ENCODE peak calls at places on chromosomes 4 and X, in four cellular contexts. One of them, this sample, is unnamed.

GRCh38 chr4:129446074-129446473 is 350.1 kb downstream of the C4orf33 start:
- DNase-seq in tibial artery: no peak
- DNase-seq in endothelial cell: no peak
- DNase-seq in lower leg skin: no peak
- DNase-seq in this sample: peak; percentile 46

GRCh38 chr4:113292371-113293042 is 243.1 kb downstream of the ANK2 start:
- DNase-seq in tibial artery: peak; percentile 67
- DNase-seq in endothelial cell: no peak
- DNase-seq in lower leg skin: no peak
- DNase-seq in this sample: peak; percentile 72

GRCh38 chr4:70688795-70689231 is 481 bp downstream of the UTP3 start:
- DNase-seq in lower leg skin: peak; percentile 65
- DNase-seq in tibial artery: no peak
- DNase-seq in endothelial cell: no peak
- DNase-seq in this sample: no peak

GRCh38 chrX:39762266-39762841 is 335.4 kb downstream of the BCOR start:
- DNase-seq in lower leg skin: no peak
- DNase-seq in endothelial cell: no peak
- DNase-seq in tibial artery: no peak
- DNase-seq in this sample: no peak

GRCh38 chr4:28009541-28009940 is 1148.9 kb downstream of the STIM2 start:
- DNase-seq in lower leg skin: no peak
- DNase-seq in tibial artery: no peak
- DNase-seq in endothelial cell: no peak
- DNase-seq in this sample: no peak

GRCh38 chrX:21975827-21976226 is 35.3 kb downstream of the SMS start:
- DNase-seq in tibial artery: no peak
- DNase-seq in endothelial cell: no peak
- DNase-seq in lower leg skin: no peak
- DNase-seq in this sample: no peak

GRCh38 chr4:101594588-101594987 is 195.9 kb upstream of the BANK1 start:
- DNase-seq in lower leg skin: no peak
- DNase-seq in endothelial cell: no peak
- DNase-seq in tibial artery: no peak
- DNase-seq in this sample: no peak

GRCh38 chr4:173556398-173557131 is 26.5 kb upstream of the HAND2 start:
- DNase-seq in lower leg skin: no peak
- DNase-seq in tibial artery: no peak
- DNase-seq in endothelial cell: no peak
- DNase-seq in this sample: no peak

GRCh38 chr4:27272264-27272663 is 411.6 kb downstream of the STIM2 start:
- DNase-seq in lower leg skin: no peak
- DNase-seq in tibial artery: no peak
- DNase-seq in endothelial cell: no peak
- DNase-seq in this sample: no peak

GRCh38 chr4:109719604-109720003 is 10.3 kb downstream of the PLA2G12A start:
- DNase-seq in lower leg skin: no peak
- DNase-seq in endothelial cell: no peak
- DNase-seq in tibial artery: no peak
- DNase-seq in this sample: no peak

GRCh38 chr4:8540072-8540471 is 40.1 kb upstream of the GPR78 start:
- DNase-seq in tibial artery: peak; percentile 29
- DNase-seq in endothelial cell: no peak
- DNase-seq in lower leg skin: no peak
- DNase-seq in this sample: peak; percentile 60

GRCh38 chrX:16586371-16587112 is 63.4 kb upstream of the S100G start:
- DNase-seq in lower leg skin: no peak
- DNase-seq in tibial artery: no peak
- DNase-seq in endothelial cell: no peak
- DNase-seq in this sample: no peak

GRCh38 chr4:41070516-41071281 is 143.6 kb downstream of the APBB2 start:
- DNase-seq in endothelial cell: no peak
- DNase-seq in tibial artery: no peak
- DNase-seq in lower leg skin: no peak
- DNase-seq in this sample: no peak

GRCh38 chrX:40291553-40291952 is 193.8 kb upstream of the BCOR start:
- DNase-seq in tibial artery: no peak
- DNase-seq in endothelial cell: no peak
- DNase-seq in lower leg skin: no peak
- DNase-seq in this sample: no peak

GRCh38 chrX:9627827-9628406 is 137.7 kb downstream of the GPR143 start:
- DNase-seq in lower leg skin: no peak
- DNase-seq in tibial artery: no peak
- DNase-seq in endothelial cell: no peak
- DNase-seq in this sample: no peak

GRCh38 chrX:21972721-21973120 is 32.2 kb downstream of the SMS start:
- DNase-seq in lower leg skin: no peak
- DNase-seq in endothelial cell: no peak
- DNase-seq in tibial artery: no peak
- DNase-seq in this sample: no peak

GRCh38 chrX:79259073-79259689 is 108.0 kb downstream of the ITM2A start:
- DNase-seq in lower leg skin: no peak
- DNase-seq in endothelial cell: no peak
- DNase-seq in tibial artery: no peak
- DNase-seq in this sample: no peak

GRCh38 chr4:171433674-171434073 is 379.5 kb upstream of the GALNTL6 start:
- DNase-seq in lower leg skin: no peak
- DNase-seq in tibial artery: no peak
- DNase-seq in endothelial cell: no peak
- DNase-seq in this sample: no peak

GRCh38 chr4:139014391-139015268 is 951 bp upstream of the NOCT start:
- DNase-seq in tibial artery: no peak
- DNase-seq in endothelial cell: no peak
- DNase-seq in lower leg skin: no peak
- DNase-seq in this sample: no peak

GRCh38 chr4:139017861-139018260 is 2.3 kb downstream of the NOCT start:
- DNase-seq in lower leg skin: no peak
- DNase-seq in endothelial cell: no peak
- DNase-seq in tibial artery: no peak
- DNase-seq in this sample: no peak

GRCh38 chr4:139018501-139018900 is 2.9 kb downstream of the NOCT start:
- DNase-seq in tibial artery: no peak
- DNase-seq in endothelial cell: no peak
- DNase-seq in lower leg skin: no peak
- DNase-seq in this sample: no peak

GRCh38 chr4:139015948-139016451 is 419 bp downstream of the NOCT start:
- DNase-seq in tibial artery: no peak
- DNase-seq in endothelial cell: no peak
- DNase-seq in lower leg skin: no peak
- DNase-seq in this sample: peak; percentile 84

GRCh38 chr4:139015269-139015947 is at the start of gene NOCT:
- DNase-seq in endothelial cell: peak; percentile 87
- DNase-seq in tibial artery: peak; percentile 92
- DNase-seq in lower leg skin: peak; percentile 97
- DNase-seq in this sample: peak; percentile 96
- TF ChIP-seq CTCF in endothelial cell: no peak
- TF ChIP-seq CTCF in tibial artery: peak; percentile 41
- TF ChIP-seq CTCF in lower leg skin: no peak
- TF ChIP-seq CTCF in this sample: peak; percentile 38

GRCh38 chr4:100369871-100370270 is 148.0 kb downstream of the EMCN start:
- DNase-seq in tibial artery: no peak
- DNase-seq in endothelial cell: no peak
- DNase-seq in lower leg skin: no peak
- DNase-seq in this sample: no peak
- TF ChIP-seq CTCF in tibial artery: no peak
- TF ChIP-seq CTCF in endothelial cell: no peak
- TF ChIP-seq CTCF in lower leg skin: no peak
- TF ChIP-seq CTCF in this sample: no peak

GRCh38 chr4:96352051-96352517 is 512.2 kb downstream of the PDHA2 start:
- DNase-seq in tibial artery: no peak
- DNase-seq in lower leg skin: no peak
- DNase-seq in endothelial cell: peak; percentile 46
- DNase-seq in this sample: no peak
- TF ChIP-seq CTCF in tibial artery: no peak
- TF ChIP-seq CTCF in lower leg skin: no peak
- TF ChIP-seq CTCF in endothelial cell: peak; percentile 57
- TF ChIP-seq CTCF in this sample: no peak

GRCh38 chr4:5639556-5639955 is 68.8 kb downstream of the EVC2 start:
- DNase-seq in lower leg skin: peak; percentile 25
- DNase-seq in tibial artery: no peak
- DNase-seq in endothelial cell: no peak
- DNase-seq in this sample: no peak
- TF ChIP-seq CTCF in lower leg skin: no peak
- TF ChIP-seq CTCF in tibial artery: no peak
- TF ChIP-seq CTCF in endothelial cell: no peak
- TF ChIP-seq CTCF in this sample: no peak

DNA sequence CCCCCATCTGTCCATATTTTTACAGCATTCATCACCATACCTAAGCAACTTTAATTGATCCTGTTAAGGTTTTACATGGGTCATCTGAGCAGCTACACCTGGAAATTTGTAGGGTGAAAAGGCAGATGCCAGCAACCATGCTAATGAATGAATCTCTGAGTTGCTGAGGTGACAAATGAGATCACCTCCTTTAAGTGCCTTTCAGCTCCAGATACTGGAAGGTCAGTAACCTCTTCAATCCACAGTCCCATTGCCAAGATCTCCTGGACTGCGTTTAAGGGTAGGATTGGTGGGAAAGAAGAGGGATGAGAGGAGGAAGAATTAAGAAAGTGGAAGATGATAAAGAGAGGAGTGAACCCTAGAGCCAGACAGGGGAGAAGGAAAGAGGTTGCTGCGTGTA is 8.5 kb upstream of the BMP3 start:
- DNase-seq in endothelial cell: no peak
- DNase-seq in lower leg skin: no peak
- DNase-seq in tibial artery: no peak
- DNase-seq in this sample: no peak
- TF ChIP-seq CTCF in endothelial cell: no peak
- TF ChIP-seq CTCF in lower leg skin: no peak
- TF ChIP-seq CTCF in tibial artery: no peak
- TF ChIP-seq CTCF in this sample: no peak

This sample was measured in kidney.